ENCODE peak calls at places on chromosomes 3 and 15, in nine cellular contexts. D is CD8-positive, alpha-beta memory T cell; H is thoracic aorta; B is GM12878; P is transverse colon; E is stomach; Z is esophagus squamous epithelium; L is neuronal stem cell; Q is kidney. J is an unnamed sample.

GRCh38 chr3:126516936-126517290 is 660 bp downstream of the UROC1 start:
- DNase-seq in D (peak; percentile 13), H (no peak), B (no peak), P (no peak), E (no peak), Z (no peak), L (no peak), Q (no peak), J (no peak)

GRCh38 chr3:60917136-60917535 is 334.1 kb downstream of the FHIT start:
- DNase-seq in D (no peak), H (no peak), B (no peak), P (no peak), E (peak; percentile 31), Z (no peak), L (no peak), Q (no peak), J (peak; percentile 7)

GRCh38 chr3:29169456-29169855 is 111.4 kb upstream of the RBMS3 start:
- DNase-seq in D (no peak), H (no peak), B (no peak), P (no peak), E (no peak), Z (no peak), L (no peak), Q (no peak), J (no peak)

GRCh38 chr3:23735575-23736326 is 70.0 kb upstream of the UBE2E1 start:
- DNase-seq in D (no peak), H (no peak), B (no peak), P (no peak), E (no peak), Z (no peak), L (no peak), Q (no peak), J (no peak)

GRCh38 chr3:166955549-166955948 is 424.5 kb downstream of the ZBBX start:
- DNase-seq in D (no peak), H (no peak), B (no peak), P (no peak), E (no peak), Z (no peak), L (no peak), Q (no peak), J (no peak)

GRCh38 chr3:187031934-187032333 is 101.6 kb downstream of the ST6GAL1 start:
- DNase-seq in D (no peak), H (no peak), B (no peak), P (no peak), E (no peak), Z (no peak), L (no peak), Q (no peak), J (no peak)

GRCh38 chr15:65434201-65434600 is 11.5 kb upstream of the IGDCC4 start:
- DNase-seq in D (no peak), H (no peak), B (no peak), P (no peak), E (no peak), Z (no peak), L (no peak), Q (no peak), J (no peak)

GRCh38 chr3:45035441-45036301 is 9.6 kb downstream of the CLEC3B start:
- DNase-seq in D (no peak), H (no peak), B (no peak), P (no peak), E (no peak), Z (no peak), L (no peak), Q (peak; percentile 81), J (no peak)

GRCh38 chr15:101549647-101550046 is 60.1 kb upstream of the PCSK6 start:
- DNase-seq in D (no peak), H (no peak), B (no peak), P (no peak), E (no peak), Z (no peak), L (no peak), Q (no peak), J (no peak)

GRCh38 chr3:116067275-116067674 is 378.0 kb downstream of the LSAMP start:
- DNase-seq in D (no peak), H (no peak), B (no peak), P (no peak), E (no peak), Z (no peak), L (no peak), Q (no peak), J (no peak)

GRCh38 chr3:65847947-65848346 is 190.8 kb downstream of the MAGI1 start:
- DNase-seq in D (no peak), H (no peak), B (no peak), P (no peak), E (no peak), Z (no peak), L (no peak), Q (no peak), J (no peak)

GRCh38 chr3:14540821-14541385 is 761 bp upstream of the GRIP2 start:
- DNase-seq in D (peak; percentile 34), H (no peak), B (no peak), P (no peak), E (no peak), Z (no peak), L (no peak), Q (peak; percentile 37), J (no peak)

GRCh38 chr3:13288732-13289718 is 131.1 kb downstream of the NUP210 start:
- DNase-seq in D (no peak), H (no peak), B (no peak), P (no peak), E (no peak), Z (no peak), L (no peak), Q (peak; percentile 41), J (no peak)

GRCh38 chr3:70740872-70741271 is 428.4 kb upstream of the MDFIC2 start:
- DNase-seq in D (no peak), H (no peak), B (no peak), P (no peak), E (no peak), Z (no peak), L (no peak), Q (no peak), J (no peak)

DNA sequence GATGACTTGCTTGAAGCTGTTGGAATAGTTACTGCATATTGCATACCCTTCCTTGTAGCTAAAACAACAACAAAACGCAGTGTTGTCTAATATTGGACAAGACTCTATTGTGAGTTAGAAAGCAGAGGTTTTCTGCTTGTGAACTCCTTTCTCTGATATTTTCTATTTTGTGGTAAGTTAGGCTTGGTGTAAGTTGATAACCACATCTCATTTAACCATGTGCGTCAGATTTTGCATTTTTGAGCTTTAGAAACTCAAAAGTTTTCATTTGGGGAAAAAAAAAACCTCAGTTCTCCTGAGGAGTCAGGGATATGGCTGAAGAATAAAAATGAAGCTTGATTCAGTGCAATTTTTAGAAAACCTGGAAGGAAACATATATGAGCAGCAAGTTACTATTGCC is 1.5 kb downstream of the ARIH1 start:
- DNase-seq in D (no peak), H (no peak), B (no peak), P (no peak), E (no peak), Z (no peak), L (no peak), Q (no peak), J (no peak)
- H3K4me1 ChIP-seq in D (peaks cover 56% of the 10 kb centered on the region), H (peaks cover 30% of the 10 kb centered on the region), B (peaks cover 7% of the 10 kb centered on the region), P (peaks cover 33% of the 10 kb centered on the region), E (peaks cover 64% of the 10 kb centered on the region), Z (peaks cover 16% of the 10 kb centered on the region), L (peaks cover 3% of the 10 kb centered on the region), Q (peaks cover 15% of the 10 kb centered on the region), J (peaks cover 40% of the 10 kb centered on the region)

GRCh38 chr3:172074578-172074977 is 35.2 kb downstream of the FNDC3B start:
- DNase-seq in D (no peak), H (no peak), B (no peak), P (no peak), E (no peak), Z (no peak), L (no peak), Q (no peak), J (no peak)
- H3K4me3 ChIP-seq in D (no peak overlapping the region), H (no peak overlapping the region), B (no peak overlapping the region), P (no peak overlapping the region), E (no peak overlapping the region), Z (no peak overlapping the region), L (no peak overlapping the region), Q (no peak overlapping the region), J (no peak overlapping the region)

GRCh38 chr15:52350423-52350822 is 54.8 kb upstream of the MYO5C start:
- DNase-seq in D (no peak), H (no peak), B (no peak), P (no peak), E (no peak), Z (no peak), L (no peak), Q (no peak), J (no peak)

GRCh38 chr15:52349062-52349700 is 53.6 kb upstream of the MYO5C start:
- DNase-seq in D (no peak), H (no peak), B (no peak), P (no peak), E (no peak), Z (no peak), L (no peak), Q (no peak), J (no peak)

GRCh38 chr15:52351206-52351907 is 55.8 kb upstream of the MYO5C start:
- DNase-seq in D (no peak), H (no peak), B (no peak), P (no peak), E (no peak), Z (no peak), L (no peak), Q (no peak), J (no peak)

GRCh38 chr15:52344592-52344991 is 49.0 kb upstream of the MYO5C start:
- DNase-seq in D (no peak), H (no peak), B (no peak), P (no peak), E (no peak), Z (no peak), L (no peak), Q (no peak), J (no peak)

DNA sequence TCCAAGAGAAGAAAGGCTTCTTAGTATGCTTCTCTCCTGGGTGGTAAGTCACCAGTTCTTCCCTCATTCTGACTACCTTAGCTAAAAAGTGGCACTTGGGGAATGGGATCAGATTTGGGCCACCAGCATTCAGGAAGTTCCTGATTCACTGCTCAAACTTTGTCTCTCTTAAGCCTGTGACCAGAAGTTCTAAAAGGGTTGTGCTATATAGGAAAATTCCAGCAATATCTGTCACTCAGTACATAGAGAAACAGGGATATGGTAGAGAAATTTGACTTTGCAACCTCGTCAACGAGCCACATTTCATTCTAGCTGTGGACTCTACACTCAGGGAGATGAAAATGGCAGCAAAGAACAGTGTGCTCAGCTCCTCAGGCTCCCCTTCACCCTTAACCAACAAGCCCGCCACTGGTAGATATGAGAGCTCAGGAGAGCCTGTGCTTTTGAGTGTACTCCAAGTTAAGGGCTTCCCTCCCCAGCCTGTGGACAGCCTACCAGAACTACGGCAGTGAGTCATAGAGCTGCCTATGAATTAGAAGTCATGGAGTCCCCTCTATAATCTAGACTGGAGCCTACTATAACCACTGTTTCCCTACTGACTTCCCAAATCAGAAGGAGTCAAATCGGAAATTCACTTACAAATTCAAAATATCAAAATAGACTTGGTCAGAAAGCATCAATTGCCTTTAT is 52.6 kb upstream of the MYO5C start:
- DNase-seq in D (no peak), H (no peak), B (no peak), P (no peak), E (no peak), Z (no peak), L (no peak), Q (no peak), J (no peak)
- H3K4me1 ChIP-seq in D (no peaks in the 10 kb centered on the region), H (no peaks in the 10 kb centered on the region), B (no peaks in the 10 kb centered on the region), P (no peaks in the 10 kb centered on the region), E (no peaks in the 10 kb centered on the region), Z (no peaks in the 10 kb centered on the region), L (no peaks in the 10 kb centered on the region), Q (no peaks in the 10 kb centered on the region), J (no peaks in the 10 kb centered on the region)

GRCh38 chr15:99454941-99455795 is 110.6 kb upstream of the MEF2A start:
- DNase-seq in D (no peak), H (peak; percentile 81), B (no peak), P (peak; percentile 50), E (peak; percentile 89), Z (no peak), L (no peak), Q (peak; percentile 96), J (no peak)
- H3K4me3 ChIP-seq in D (no peak overlapping the region), H (peak overlapping the region; percentile 50), B (no peak overlapping the region), P (no peak overlapping the region), E (no peak overlapping the region), Z (peak overlapping the region; percentile 41), L (no peak overlapping the region), Q (no peak overlapping the region), J (no peak overlapping the region)